ENCODE peak calls at places on chromosomes 12 and 14, in seven cellular contexts. M, R, K, H, G, Q and N are unnamed samples.

GRCh38 chr12:113242560-113242959 is 21.3 kb downstream of the TPCN1 start:
- DNase-seq in R (no peak), H (no peak), G (no peak), K (no peak), M (no peak), Q (no peak), N (no peak)

GRCh38 chr12:21502164-21502496 is 541 bp downstream of the GOLT1B start:
- DNase-seq in G (peak), R (no peak), M (no peak), Q (no peak), H (peak), K (peak), N (no peak)

GRCh38 chr12:13436696-13437391 is 240.3 kb downstream of the EMP1 start:
- DNase-seq in G (no peak), H (no peak), R (peak), Q (no peak), M (peak), K (no peak), N (no peak)

GRCh38 chr14:91839754-91840153 is 27.6 kb downstream of the TC2N start:
- DNase-seq in G (no peak), R (peak), H (no peak), M (no peak), K (no peak), Q (no peak), N (no peak)

GRCh38 chr12:77724367-77724957 is 106.2 kb upstream of the NAV3 start:
- DNase-seq in K (no peak), M (no peak), R (no peak), G (peak), Q (no peak), H (no peak), N (no peak)

GRCh38 chr12:104809706-104810385 is 148.2 kb downstream of the SLC41A2 start:
- DNase-seq in K (no peak), H (no peak), Q (no peak), M (no peak), R (no peak), G (no peak), N (no peak)

GRCh38 chr12:97572220-97572619 is 109.6 kb downstream of the RMST start:
- DNase-seq in H (no peak), K (no peak), Q (no peak), M (no peak), R (no peak), G (no peak), N (no peak)

GRCh38 chr12:33044447-33044846 is 147.9 kb upstream of the PKP2 start:
- DNase-seq in H (no peak), G (no peak), R (no peak), Q (no peak), M (no peak), K (no peak), N (no peak)

GRCh38 chr14:99564256-99564902 is 39.6 kb downstream of the CCDC85C start:
- DNase-seq in G (peak), K (no peak), R (no peak), M (peak), H (no peak), Q (no peak), N (no peak)

GRCh38 chr14:99568567-99569560 is 35.1 kb downstream of the CCDC85C start:
- DNase-seq in G (no peak), M (no peak), H (no peak), K (no peak), R (peak), Q (no peak), N (no peak)

GRCh38 chr14:66717571-66718140 is 209.7 kb downstream of the GPHN start:
- DNase-seq in H (no peak), Q (no peak), G (no peak), K (no peak), R (no peak), M (no peak), N (no peak)

GRCh38 chr14:23430016-23430732 is 5.3 kb downstream of the MYH7 start:
- DNase-seq in K (no peak), R (no peak), G (no peak), M (no peak), Q (no peak), H (no peak), N (no peak)

GRCh38 chr12:93020225-93020997 is 91.3 kb upstream of the EEA1 start:
- DNase-seq in G (peak), Q (no peak), K (no peak), R (peak), M (no peak), H (no peak), N (no peak)

GRCh38 chr12:31849090-31849687 is 110.0 kb upstream of the RESF1 start:
- DNase-seq in M (no peak), Q (no peak), K (no peak), H (no peak), R (no peak), G (no peak), N (no peak)

GRCh38 chr14:34604990-34605389 is 25.0 kb downstream of the SNX6 start:
- DNase-seq in Q (no peak), R (no peak), H (no peak), G (no peak), M (no peak), K (no peak), N (no peak)

GRCh38 chr14:65373671-65374039 is 38.9 kb upstream of the FUT8 start:
- DNase-seq in Q (no peak), R (no peak), H (no peak), K (no peak), G (no peak), M (no peak), N (no peak)

GRCh38 chr12:22981711-22982110 is 356.7 kb downstream of the ETNK1 start:
- DNase-seq in Q (no peak), M (no peak), K (no peak), G (no peak), R (no peak), H (no peak), N (no peak)

GRCh38 chr14:32018391-32019092 is 58.6 kb upstream of the ARHGAP5 start:
- DNase-seq in G (no peak), R (no peak), K (no peak), M (no peak), Q (no peak), H (no peak), N (no peak)

GRCh38 chr14:37697489-37698121 is 102.2 kb downstream of the TTC6 start:
- DNase-seq in K (no peak), R (no peak), Q (no peak), H (no peak), G (peak), M (no peak), N (no peak)

GRCh38 chr12:12788131-12788530 is 2.7 kb downstream of the APOLD1 start:
- DNase-seq in M (no peak), K (no peak), Q (no peak), H (no peak), R (no peak), G (no peak), N (no peak)

GRCh38 chr14:35362911-35363374 is 41.6 kb downstream of the NFKBIA start:
- DNase-seq in H (no peak), M (no peak), G (no peak), K (no peak), Q (no peak), R (no peak), N (no peak)

GRCh38 chr14:88210426-88210825 is 112.6 kb downstream of the KCNK10 start:
- DNase-seq in H (no peak), M (no peak), G (no peak), R (no peak), Q (no peak), K (no peak), N (no peak)

GRCh38 chr14:59407246-59407615 is 57.9 kb downstream of the GPR135 start:
- DNase-seq in G (peak), Q (no peak), M (no peak), H (no peak), R (no peak), K (no peak), N (no peak)

GRCh38 chr12:26198742-26199141 is 3.4 kb downstream of the SSPN start:
- DNase-seq in R (no peak), K (no peak), G (no peak), M (no peak), Q (no peak), H (no peak), N (no peak)

GRCh38 chr14:71703477-71703876 is 228.8 kb upstream of the RGS6 start:
- DNase-seq in H (no peak), R (no peak), M (no peak), Q (no peak), K (no peak), G (no peak), N (no peak)

GRCh38 chr12:71060426-71060825 is 97.4 kb downstream of the TSPAN8 start:
- DNase-seq in Q (no peak), R (no peak), K (no peak), G (no peak), M (no peak), H (no peak), N (no peak)

GRCh38 chr12:113860950-113861349 is 105.2 kb downstream of the RBM19 start:
- DNase-seq in G (no peak), H (no peak), M (no peak), R (no peak), K (no peak), Q (no peak), N (no peak)

GRCh38 chr14:102015771-102016170 is 51.4 kb downstream of the DYNC1H1 start:
- DNase-seq in K (no peak), H (no peak), G (no peak), M (no peak), R (no peak), Q (no peak), N (no peak)

GRCh38 chr14:102015045-102015685 is 50.8 kb downstream of the DYNC1H1 start:
- DNase-seq in G (no peak), Q (no peak), H (no peak), R (no peak), K (no peak), M (no peak), N (no peak)

GRCh38 chr14:102019141-102019540 is 54.8 kb downstream of the DYNC1H1 start:
- DNase-seq in K (no peak), M (no peak), H (no peak), R (no peak), Q (no peak), G (no peak), N (no peak)

GRCh38 chr14:102018251-102018650 is 53.9 kb downstream of the DYNC1H1 start:
- DNase-seq in G (no peak), M (no peak), K (no peak), H (no peak), R (no peak), Q (no peak), N (no peak)

GRCh38 chr14:102016420-102017090 is 52.2 kb downstream of the DYNC1H1 start:
- DNase-seq in R (no peak), K (no peak), M (no peak), H (no peak), G (no peak), Q (no peak), N (no peak)
- TF ChIP-seq TAF1 in R (no peak), K (no peak), M (no peak), H (no peak), G (no peak), Q (no peak), N (no peak)

GRCh38 chr12:6233121-6233971 is 33.1 kb downstream of the CD9 start:
- DNase-seq in K (no peak), H (no peak), R (no peak), Q (no peak), G (no peak), M (no peak), N (no peak)
- TF ChIP-seq POLR2AphosphoS5 in K (no peak), H (no peak), R (no peak), Q (no peak), G (no peak), M (no peak), N (no peak)

GRCh38 chr12:116298578-116298977 is 21.1 kb upstream of the MED13L start:
- DNase-seq in R (no peak), Q (no peak), M (no peak), G (no peak), H (no peak), K (no peak), N (no peak)
- TF ChIP-seq TAF1 in R (no peak), Q (no peak), M (no peak), G (no peak), H (no peak), K (no peak), N (no peak)

DNA sequence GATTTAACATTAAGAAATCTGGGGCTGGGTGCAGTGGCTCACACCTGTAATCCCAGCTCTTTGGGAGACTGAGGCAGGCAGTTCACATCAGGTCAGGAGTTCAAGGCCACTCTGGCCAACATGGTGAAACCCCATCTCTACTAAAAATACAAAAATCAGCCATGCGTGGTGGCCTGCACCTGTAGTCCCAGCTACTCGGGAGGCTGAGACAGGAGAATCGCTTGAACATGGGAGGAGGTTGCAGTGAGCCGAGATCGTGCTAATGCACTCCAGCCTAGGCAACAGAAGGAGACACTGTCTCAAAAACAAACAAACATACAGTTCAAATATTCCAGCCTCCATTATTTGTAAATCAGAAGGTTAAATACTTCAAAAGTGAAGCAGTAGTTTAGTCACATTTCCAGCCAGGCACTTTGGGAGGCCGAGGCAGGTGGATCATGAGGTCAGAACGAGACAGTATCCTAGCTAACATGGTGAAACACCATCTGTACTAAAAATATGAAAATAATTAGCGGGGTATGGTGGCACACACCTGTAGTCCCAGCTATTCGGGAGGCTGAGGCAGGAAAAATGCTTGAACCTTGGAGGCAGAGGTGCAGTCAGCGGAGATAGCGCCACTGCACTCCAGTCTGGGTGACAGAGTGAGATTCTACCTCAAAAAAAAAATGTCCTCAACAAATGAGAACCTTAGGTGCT is 30.3 kb downstream of the HNRNPC start:
- DNase-seq in H (no peak), R (no peak), K (no peak), Q (no peak), M (no peak), G (no peak), N (no peak)
- TF ChIP-seq POLR2AphosphoS5 in H (peak), R (no peak), K (no peak), Q (no peak), M (no peak), G (peak), N (no peak)

DNA sequence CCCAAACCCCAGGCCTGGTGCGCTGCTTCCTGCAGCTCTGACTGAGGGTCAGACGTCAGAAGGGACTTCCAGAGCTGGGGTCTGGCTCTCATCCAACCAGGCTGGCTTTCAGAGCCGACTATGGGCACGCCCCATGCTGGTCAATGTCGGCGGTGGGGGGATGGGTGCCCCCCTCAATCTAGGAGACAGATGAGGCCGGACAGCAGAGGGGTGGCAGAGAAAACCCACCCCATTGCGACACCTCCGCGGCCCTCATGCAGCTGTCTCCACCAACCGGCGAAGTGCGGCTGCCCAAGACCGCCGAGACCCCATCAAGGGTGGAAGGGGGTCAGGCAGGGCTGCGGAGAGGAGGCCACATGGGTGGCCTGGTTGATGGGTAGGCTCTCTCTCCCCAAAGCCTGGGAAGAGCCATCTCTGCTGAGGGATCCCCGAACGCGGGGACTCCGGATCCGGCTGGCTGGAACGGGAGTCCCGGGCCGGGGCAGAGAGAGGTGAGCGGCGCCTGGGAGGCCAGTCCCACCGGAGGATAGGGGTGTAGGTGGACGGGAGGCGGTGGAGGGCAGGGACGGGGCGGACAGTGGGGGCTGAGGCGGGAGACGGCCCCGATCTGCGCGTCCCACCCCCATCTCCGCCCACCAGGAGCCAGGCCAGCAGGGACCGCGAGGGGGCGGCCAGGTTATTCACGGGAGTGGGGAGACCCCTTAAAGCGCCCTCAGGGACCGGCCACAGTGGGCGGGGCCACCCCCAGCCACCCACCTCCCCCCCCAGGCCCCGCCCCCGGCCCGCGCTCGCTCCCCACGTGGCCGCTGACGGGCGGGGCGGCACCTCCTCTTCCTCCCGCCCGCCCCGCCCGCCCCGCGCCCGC is at the start of gene INF2:
- DNase-seq in M (peak), H (peak), K (no peak), G (peak), Q (peak), R (peak), N (peak)
- TF ChIP-seq TAF1 in M (no peak), H (no peak), K (no peak), G (no peak), Q (peak), R (no peak), N (no peak)

GRCh38 chr12:2598001-2598400 is 196.8 kb upstream of the FKBP4 start:
- DNase-seq in G (no peak), R (no peak), K (no peak), H (no peak), M (no peak), Q (no peak), N (no peak)
- TF ChIP-seq POLR2AphosphoS5 in G (no peak), R (no peak), K (no peak), H (no peak), M (no peak), Q (no peak), N (no peak)

GRCh38 chr12:89183985-89184435 is 168.3 kb downstream of the DUSP6 start:
- DNase-seq in R (no peak), M (no peak), Q (no peak), G (no peak), K (no peak), H (no peak), N (no peak)
- TF ChIP-seq TAF1 in R (no peak), M (no peak), Q (no peak), G (no peak), K (no peak), H (no peak), N (no peak)

GRCh38 chr14:85079842-85080741 is 449.9 kb upstream of the FLRT2 start:
- DNase-seq in K (no peak), Q (no peak), H (no peak), R (no peak), M (no peak), G (no peak), N (no peak)
- TF ChIP-seq POLR2AphosphoS5 in K (no peak), Q (no peak), H (no peak), R (no peak), M (no peak), G (no peak), N (no peak)

GRCh38 chr12:49548822-49549648 is 10.2 kb downstream of the KCNH3 start:
- DNase-seq in K (no peak), G (no peak), Q (peak), H (peak), M (peak), R (peak), N (no peak)
- TF ChIP-seq TAF1 in K (no peak), G (no peak), Q (no peak), H (no peak), M (no peak), R (no peak), N (no peak)